ENCODE peak calls at places on chromosomes 12 and 14, in ten cellular contexts. M is fibroblast of villous mesenchyme, D is fibroblast of pulmonary artery, Q is nephron progenitor cell, T is HFFc6, B is BJ, A is fibroblast of mammary gland, W is stomach, C is sigmoid colon, H is epithelial cell of esophagus. V is an unnamed sample.

GRCh38 chr14:22336031-22336430 is 253.0 kb downstream of the DAD1 start:
- DNase-seq in B (no peak), D (no peak), T (no peak), Q (no peak), C (no peak), H (no peak), A (no peak), M (no peak), W (no peak), V (no peak)

GRCh38 chr12:12403264-12404248 is 46.7 kb downstream of the BORCS5 start:
- DNase-seq in W (no peak), T (no peak), A (no peak), M (peak), Q (no peak), H (no peak), D (peak), C (no peak), B (no peak), V (no peak)

GRCh38 chr12:71804505-71804904 is 35.1 kb upstream of the TBC1D15 start:
- DNase-seq in T (no peak), M (no peak), B (no peak), H (no peak), C (no peak), Q (peak), A (no peak), D (no peak), W (no peak), V (no peak)

GRCh38 chr12:38543151-38543550 is 226.6 kb downstream of the ALG10B start:
- DNase-seq in H (peak), C (no peak), T (no peak), M (no peak), D (no peak), Q (no peak), A (no peak), W (no peak), B (no peak), V (no peak)

GRCh38 chr14:103711516-103712431 is 3.5 kb downstream of the XRCC3 start:
- DNase-seq in T (no peak), W (peak), M (no peak), A (no peak), Q (no peak), H (peak), B (no peak), D (no peak), C (peak), V (no peak)

GRCh38 chr12:48957141-48958048 is at the start of gene ARF3:
- DNase-seq in W (peak), B (peak), Q (peak), T (peak), C (peak), A (peak), M (peak), H (peak), D (peak), V (peak)

GRCh38 chr12:9388379-9388778 is 180.2 kb upstream of the PZP start:
- DNase-seq in T (no peak), Q (no peak), C (no peak), D (no peak), H (no peak), M (no peak), A (no peak), W (no peak), B (no peak), V (no peak)

GRCh38 chr14:35378638-35379568 is 25.6 kb downstream of the NFKBIA start:
- DNase-seq in D (no peak), H (no peak), A (peak), B (peak), C (no peak), Q (no peak), M (peak), W (no peak), T (peak), V (peak)

GRCh38 chr14:52314521-52315354 is 626 bp downstream of the PTGER2 start:
- DNase-seq in Q (peak), C (no peak), D (no peak), B (no peak), A (no peak), H (peak), W (peak), M (no peak), T (no peak), V (no peak)

GRCh38 chr12:110661337-110661972 is 27.5 kb downstream of the HVCN1 start:
- DNase-seq in M (no peak), A (no peak), T (no peak), C (peak), B (no peak), H (no peak), W (peak), D (no peak), Q (no peak), V (no peak)

GRCh38 chr14:84566109-84566508 is 963.8 kb upstream of the FLRT2 start:
- DNase-seq in W (no peak), H (no peak), B (no peak), M (no peak), D (no peak), T (no peak), A (no peak), C (no peak), Q (no peak), V (no peak)

GRCh38 chr12:114685320-114685781 is 1.4 kb upstream of the TBX3 start:
- DNase-seq in Q (no peak), D (no peak), H (no peak), M (no peak), T (no peak), W (no peak), B (no peak), C (no peak), A (no peak), V (no peak)

GRCh38 chr12:123367511-123367910 is 2.9 kb upstream of the SBNO1 start:
- DNase-seq in B (no peak), H (no peak), Q (no peak), A (peak), W (no peak), C (peak), T (no peak), D (no peak), M (no peak), V (no peak)

GRCh38 chr14:54251356-54251755 is 145.5 kb upstream of the CDKN3 start:
- DNase-seq in H (peak), A (peak), Q (no peak), C (no peak), T (no peak), B (no peak), D (no peak), W (peak), M (peak), V (no peak)

GRCh38 chr12:101018540-101018939 is 191.5 kb downstream of the SLC5A8 start:
- DNase-seq in H (peak), C (no peak), D (peak), T (peak), Q (no peak), A (peak), B (peak), M (peak), W (no peak), V (peak)

GRCh38 chr12:123096159-123096558 is 54.7 kb downstream of the PITPNM2 start:
- DNase-seq in C (no peak), W (no peak), D (no peak), T (no peak), Q (no peak), B (no peak), M (peak), H (no peak), A (no peak), V (no peak)

GRCh38 chr14:51441001-51441400 is 201.0 kb downstream of the TMX1 start:
- DNase-seq in M (no peak), C (no peak), B (no peak), H (peak), Q (no peak), T (no peak), A (no peak), W (no peak), D (no peak), V (no peak)

GRCh38 chr12:131869871-131870418 is 24.5 kb upstream of the ULK1 start:
- DNase-seq in M (peak), C (no peak), D (peak), T (peak), W (no peak), A (peak), H (peak), B (peak), Q (no peak), V (no peak)

GRCh38 chr12:96766232-96766631 is 140.8 kb upstream of the NEDD1 start:
- DNase-seq in W (no peak), H (no peak), M (no peak), Q (no peak), C (no peak), B (no peak), A (no peak), T (peak), D (no peak), V (no peak)

GRCh38 chr14:55348766-55349453 is 62.7 kb downstream of the ATG14 start:
- DNase-seq in W (no peak), M (no peak), D (no peak), A (no peak), C (no peak), B (no peak), Q (no peak), H (peak), T (no peak), V (no peak)

GRCh38 chr14:96926006-96926405 is 128.8 kb downstream of the VRK1 start:
- DNase-seq in M (no peak), Q (peak), D (no peak), C (no peak), A (no peak), W (no peak), T (no peak), H (no peak), B (no peak), V (no peak)

GRCh38 chr14:30521899-30522736 is 36.8 kb upstream of the G2E3 start:
- DNase-seq in W (no peak), Q (no peak), C (no peak), D (peak), T (peak), M (peak), B (no peak), A (peak), H (peak), V (peak)

GRCh38 chr12:131941116-131941986 is 8.4 kb upstream of the EP400 start:
- DNase-seq in Q (no peak), B (no peak), W (peak), T (no peak), D (no peak), C (peak), A (no peak), M (no peak), H (no peak), V (no peak)

GRCh38 chr12:94149781-94150482 is 1.6 kb downstream of the PLXNC1 start:
- DNase-seq in A (peak), D (peak), C (peak), W (peak), T (no peak), M (no peak), Q (peak), H (peak), B (no peak), V (no peak)

GRCh38 chr12:99911967-99912366 is 72.8 kb downstream of the ANKS1B start:
- DNase-seq in A (peak), M (peak), H (no peak), Q (no peak), B (no peak), D (no peak), T (peak), W (no peak), C (no peak), V (no peak)

GRCh38 chr12:2455410-2455809 is 339.4 kb upstream of the FKBP4 start:
- DNase-seq in M (no peak), Q (no peak), T (no peak), W (no peak), H (no peak), B (no peak), A (no peak), C (peak), D (no peak), V (no peak)

GRCh38 chr14:75399819-75400678 is 27.8 kb upstream of the JDP2 start:
- DNase-seq in H (peak), A (peak), M (peak), B (no peak), Q (no peak), D (peak), C (peak), T (peak), W (peak), V (no peak)

GRCh38 chr12:203462-204260 is 10.3 kb downstream of the SLC6A12 start:
- DNase-seq in W (no peak), B (no peak), C (no peak), M (no peak), A (no peak), Q (peak), D (no peak), H (no peak), T (no peak), V (no peak)
- TF ChIP-seq CTCF in W (no peak), B (no peak), C (no peak), M (no peak), A (no peak), Q (peak), D (no peak), H (no peak), T (no peak), V (no peak)

GRCh38 chr12:33432992-33433391 is 6.6 kb downstream of the SYT10 start:
- DNase-seq in Q (no peak), B (no peak), D (no peak), A (no peak), M (no peak), H (no peak), C (no peak), W (no peak), T (no peak), V (no peak)

GRCh38 chr12:33431648-33432047 is 8.0 kb downstream of the SYT10 start:
- DNase-seq in B (no peak), T (no peak), A (no peak), Q (no peak), M (no peak), D (no peak), H (no peak), C (no peak), W (no peak), V (no peak)

GRCh38 chr12:33423706-33424105 is 15.9 kb downstream of the SYT10 start:
- DNase-seq in H (no peak), W (no peak), B (no peak), T (no peak), C (no peak), A (no peak), D (no peak), M (no peak), Q (no peak), V (no peak)

GRCh38 chr12:33429468-33429867 is 10.2 kb downstream of the SYT10 start:
- DNase-seq in H (no peak), W (no peak), M (no peak), A (no peak), C (no peak), Q (no peak), D (no peak), T (no peak), B (no peak), V (no peak)

DNA sequence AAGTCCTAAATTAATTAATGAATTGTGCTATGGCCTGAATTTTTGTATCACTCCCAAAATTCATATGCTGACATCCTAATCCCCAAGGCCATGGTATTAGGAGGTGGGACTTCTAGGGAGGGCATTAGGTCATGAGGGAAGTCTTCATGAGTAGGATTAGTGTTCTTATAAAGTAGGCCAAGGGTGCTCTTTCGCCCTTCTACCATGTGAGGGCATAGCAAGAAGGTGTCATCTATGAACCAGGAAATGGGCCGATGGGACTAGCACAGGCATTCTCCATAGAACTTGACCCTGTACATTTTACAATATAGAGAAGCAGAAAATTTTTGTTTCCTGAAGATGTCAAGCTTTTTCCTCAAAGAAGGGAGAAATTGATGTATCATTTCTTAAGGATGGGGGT is 12.5 kb downstream of the SYT10 start:
- DNase-seq in A (peak), W (no peak), B (no peak), Q (no peak), M (no peak), D (no peak), T (no peak), C (no peak), H (peak), V (no peak)
- TF ChIP-seq CTCF in A (peak), W (no peak), B (no peak), Q (no peak), M (no peak), D (no peak), T (no peak), C (no peak), H (peak), V (no peak)

GRCh38 chr12:7905071-7905470 is 30.9 kb downstream of the SLC2A3 start:
- DNase-seq in T (no peak), W (no peak), A (peak), H (no peak), C (no peak), Q (no peak), M (peak), D (peak), B (no peak), V (no peak)

GRCh38 chr12:7907009-7907408 is 29.0 kb downstream of the SLC2A3 start:
- DNase-seq in H (peak), M (peak), W (peak), D (peak), A (peak), Q (peak), T (no peak), C (no peak), B (no peak), V (no peak)
- TF ChIP-seq CTCF in H (peak), M (peak), W (no peak), D (peak), A (peak), Q (no peak), T (peak), C (no peak), B (peak), V (peak)

GRCh38 chr14:37890095-37890494 is 294.7 kb downstream of the TTC6 start:
- DNase-seq in Q (no peak), M (no peak), A (no peak), B (no peak), H (no peak), T (no peak), W (no peak), D (no peak), C (no peak), V (no peak)
- TF ChIP-seq CTCF in Q (peak), M (peak), A (peak), B (peak), H (no peak), T (peak), W (no peak), D (peak), C (no peak), V (no peak)

GRCh38 chr14:88552859-88553258 is 1.9 kb downstream of the PTPN21 start:
- DNase-seq in T (no peak), B (no peak), D (no peak), Q (no peak), W (no peak), H (no peak), C (no peak), A (no peak), M (no peak), V (no peak)

GRCh38 chr14:88553886-88554457 is 835 bp downstream of the PTPN21 start:
- DNase-seq in A (peak), B (no peak), C (no peak), M (peak), Q (no peak), H (no peak), W (no peak), D (peak), T (no peak), V (no peak)

GRCh38 chr14:88550078-88550477 is 4.7 kb downstream of the PTPN21 start:
- DNase-seq in Q (no peak), W (no peak), T (no peak), B (no peak), A (no peak), C (peak), M (no peak), D (no peak), H (no peak), V (no peak)

GRCh38 chr14:88551936-88552565 is 2.8 kb downstream of the PTPN21 start:
- DNase-seq in D (peak), C (peak), B (no peak), A (peak), W (no peak), Q (peak), T (no peak), H (peak), M (peak), V (no peak)

GRCh38 chr14:88551094-88551870 is 3.5 kb downstream of the PTPN21 start:
- DNase-seq in B (no peak), W (peak), D (peak), M (peak), H (peak), Q (peak), T (peak), A (peak), C (peak), V (peak)
- TF ChIP-seq CTCF in B (peak), W (no peak), D (peak), M (peak), H (peak), Q (no peak), T (peak), A (peak), C (no peak), V (peak)

GRCh38 chr12:17642340-17642650 is 447.7 kb downstream of the RERGL start:
- DNase-seq in T (no peak), W (no peak), B (no peak), C (no peak), D (no peak), H (no peak), A (no peak), M (no peak), Q (no peak), V (no peak)
- TF ChIP-seq CTCF in T (peak), W (no peak), B (no peak), C (no peak), D (no peak), H (no peak), A (no peak), M (no peak), Q (no peak), V (no peak)

DNA sequence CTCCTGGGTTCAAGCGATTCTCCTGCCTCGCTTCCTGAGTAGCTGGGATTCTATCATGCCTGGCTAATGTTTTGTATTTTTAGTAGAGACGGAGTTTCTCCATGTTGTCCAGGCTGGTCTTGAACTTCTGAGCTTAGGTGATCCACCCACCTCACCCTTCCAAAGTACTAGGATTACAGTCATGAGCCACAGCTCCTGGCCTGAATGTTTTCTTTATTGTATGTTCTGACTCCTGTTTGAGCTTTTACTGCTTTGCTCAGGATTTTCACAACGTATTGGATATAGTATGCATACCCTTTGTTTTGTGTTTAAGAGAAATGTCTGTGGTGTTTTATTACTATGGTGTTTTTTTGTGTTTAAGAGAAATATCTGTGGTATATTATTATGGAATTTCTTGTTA is 37.2 kb downstream of the ATF7IP start:
- DNase-seq in M (no peak), H (no peak), D (no peak), B (no peak), Q (no peak), C (no peak), T (no peak), W (no peak), A (no peak), V (no peak)
- TF ChIP-seq CTCF in M (no peak), H (no peak), D (no peak), B (no peak), Q (no peak), C (no peak), T (no peak), W (no peak), A (no peak), V (no peak)

DNA sequence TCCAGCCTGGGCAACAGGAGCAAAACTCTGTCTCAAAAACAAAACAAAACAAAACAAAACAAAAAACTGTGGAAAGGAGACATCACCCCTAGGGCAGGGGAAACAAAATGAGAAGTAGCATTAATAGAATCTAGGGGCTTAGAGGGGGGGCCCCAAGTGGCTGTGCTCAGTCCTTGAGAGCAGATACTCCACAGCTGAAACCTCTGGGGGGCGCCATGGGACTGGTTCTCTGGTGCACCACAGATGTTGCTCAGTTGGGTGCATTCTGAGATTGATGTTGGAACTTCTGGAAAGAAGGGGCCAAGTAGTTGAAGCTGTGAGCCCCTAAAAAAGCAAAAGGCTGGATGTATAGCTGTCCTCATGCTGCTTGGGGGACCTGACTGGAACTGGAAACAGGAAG is 11.8 kb upstream of the SYNE2 start:
- DNase-seq in Q (no peak), A (no peak), B (no peak), W (peak), T (no peak), D (no peak), C (no peak), H (peak), M (peak), V (no peak)
- TF ChIP-seq CTCF in Q (no peak), A (peak), B (no peak), W (no peak), T (peak), D (no peak), C (no peak), H (no peak), M (peak), V (peak)

GRCh38 chr14:34098985-34099349 is 148.1 kb upstream of the EGLN3 start:
- DNase-seq in B (no peak), C (no peak), T (no peak), W (no peak), H (no peak), A (no peak), D (no peak), Q (no peak), M (no peak), V (no peak)
- TF ChIP-seq CTCF in B (no peak), C (no peak), T (peak), W (no peak), H (no peak), A (no peak), D (no peak), Q (no peak), M (no peak), V (no peak)